ENCODE peak calls at places on chromosomes 13 and 19, in seven cellular contexts. X, C, V, J, T, N and K are unnamed samples.

GRCh38 chr13:46953331-46953730 is 56.5 kb upstream of the HTR2A start:
- DNase-seq in C (no peak), T (no peak), J (no peak), N (peak; percentile 25), X (no peak), V (no peak), K (no peak)

GRCh38 chr19:5407356-5407755 is 47.9 kb upstream of the ZNRF4 start:
- DNase-seq in T (no peak), V (no peak), N (peak; percentile 35), J (no peak), X (peak; percentile 74), C (no peak), K (no peak)

GRCh38 chr19:47433121-47433520 is 13.8 kb upstream of the MEIS3 start:
- DNase-seq in J (no peak), V (no peak), T (no peak), N (no peak), C (no peak), X (no peak), K (no peak)

GRCh38 chr13:34464011-34464410 is 478.1 kb upstream of the NBEA start:
- DNase-seq in J (no peak), T (no peak), C (no peak), N (peak; percentile 62), X (no peak), V (no peak), K (no peak)

GRCh38 chr13:77533875-77534788 is 1.4 kb upstream of the SCEL start:
- DNase-seq in J (no peak), X (no peak), V (no peak), C (no peak), N (peak; percentile 50), T (no peak), K (no peak)

GRCh38 chr13:32264407-32264806 is 50.8 kb downstream of the ZAR1L start:
- DNase-seq in N (peak; percentile 30), C (no peak), J (no peak), V (peak; percentile 27), X (no peak), T (no peak), K (peak; percentile 42)

GRCh38 chr13:33487575-33488243 is 202.2 kb upstream of the STARD13 start:
- DNase-seq in N (peak; percentile 54), X (no peak), T (no peak), V (no peak), C (peak; percentile 65), J (peak; percentile 27), K (peak; percentile 32)

GRCh38 chr19:46328079-46328478 is 18.8 kb upstream of the PPP5C start:
- DNase-seq in T (no peak), V (no peak), X (no peak), J (no peak), N (no peak), C (no peak), K (no peak)

GRCh38 chr13:42947925-42948324 is 44.1 kb downstream of the EPSTI1 start:
- DNase-seq in T (no peak), J (no peak), N (no peak), V (no peak), X (no peak), C (no peak), K (no peak)

GRCh38 chr13:49608932-49609331 is 19.4 kb upstream of the ARL11 start:
- DNase-seq in V (no peak), C (no peak), J (no peak), X (no peak), N (no peak), T (no peak), K (no peak)

GRCh38 chr19:29375429-29376093 is 150.2 kb upstream of the VSTM2B start:
- DNase-seq in X (no peak), C (no peak), T (no peak), J (peak; percentile 18), V (no peak), N (no peak), K (no peak)

GRCh38 chr13:21420706-21421105 is 38.4 kb downstream of the ZDHHC20 start:
- DNase-seq in V (no peak), J (no peak), N (peak; percentile 8), C (no peak), X (no peak), T (no peak), K (no peak)

GRCh38 chr13:85543144-85543543 is 256.1 kb downstream of the SLITRK6 start:
- DNase-seq in T (no peak), X (no peak), N (peak; percentile 73), C (no peak), J (no peak), V (no peak), K (no peak)

GRCh38 chr19:57566396-57567256 is 7.0 kb upstream of the ZNF550 start:
- DNase-seq in J (no peak), V (no peak), T (no peak), C (no peak), X (peak; percentile 34), N (no peak), K (no peak)

GRCh38 chr19:13885826-13886365 is 9.0 kb downstream of the NANOS3 start:
- DNase-seq in T (no peak), J (no peak), N (no peak), V (no peak), X (no peak), C (no peak), K (no peak)

GRCh38 chr19:13890136-13890535 is 13.2 kb downstream of the NANOS3 start:
- DNase-seq in J (no peak), X (no peak), V (no peak), T (no peak), N (no peak), C (no peak), K (no peak)

GRCh38 chr19:13887529-13887928 is 10.6 kb downstream of the NANOS3 start:
- DNase-seq in X (no peak), J (no peak), C (no peak), T (peak; percentile 67), V (no peak), N (no peak), K (no peak)

GRCh38 chr19:13887039-13887438 is 10.1 kb downstream of the NANOS3 start:
- DNase-seq in C (no peak), V (peak; percentile 75), X (no peak), N (no peak), J (no peak), T (no peak), K (no peak)

DNA sequence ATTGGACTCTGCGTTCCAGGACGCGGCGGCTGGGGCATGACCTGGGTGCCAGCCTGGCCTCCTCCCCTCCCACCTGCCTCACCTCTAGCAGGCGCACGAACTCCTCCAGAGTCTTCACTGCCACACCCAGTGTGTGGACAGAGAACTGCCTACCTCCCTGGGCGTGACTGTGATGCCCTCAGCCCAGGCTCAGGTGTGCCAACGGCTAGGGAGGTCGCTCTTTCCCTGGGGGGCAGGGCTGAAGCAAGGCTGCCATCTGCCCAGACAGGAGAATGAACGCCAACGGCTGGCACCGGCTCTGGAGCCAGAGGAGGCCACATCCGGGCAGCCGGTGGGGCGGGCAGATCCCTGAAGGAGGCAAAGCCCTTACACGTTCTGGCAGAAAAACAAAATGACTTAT is 11.3 kb downstream of the NANOS3 start:
- DNase-seq in C (no peak), T (no peak), J (no peak), N (no peak), X (no peak), V (peak; percentile 85), K (no peak)
- TF ChIP-seq CTCF in C (no peak), T (no peak), J (no peak), N (no peak), X (no peak), V (no peak), K (no peak)

DNA sequence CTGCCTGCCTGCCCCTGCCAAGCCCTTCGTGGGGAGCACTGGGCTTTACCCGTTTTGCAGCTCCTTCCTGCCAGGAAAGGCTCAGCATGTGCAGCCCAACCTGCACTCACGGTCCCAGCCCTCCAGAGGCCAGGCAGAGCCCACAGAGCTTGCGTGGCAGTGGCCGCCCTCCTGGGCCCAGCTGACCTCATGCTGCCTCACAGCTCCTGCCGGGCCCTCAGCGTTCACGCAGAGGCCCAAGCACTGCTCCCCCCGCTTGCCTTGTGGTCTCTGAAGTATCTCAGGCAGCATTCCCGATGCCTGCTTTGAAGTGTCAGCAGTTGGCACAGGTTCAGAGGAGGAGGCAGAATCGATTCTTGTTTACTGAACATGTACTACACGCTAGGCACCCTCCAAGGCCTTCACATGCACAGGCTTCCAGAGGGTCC is 32.5 kb downstream of the CAPN12 start:
- DNase-seq in N (no peak), V (peak; percentile 31), X (no peak), T (no peak), J (no peak), C (no peak), K (no peak)
- TF ChIP-seq CTCF in N (no peak), V (no peak), X (no peak), T (no peak), J (no peak), C (no peak), K (no peak)

GRCh38 chr13:70338608-70339007 is 230.4 kb upstream of the KLHL1 start:
- DNase-seq in X (no peak), J (no peak), N (no peak), V (no peak), T (no peak), C (no peak), K (no peak)

GRCh38 chr13:70333752-70334151 is 225.5 kb upstream of the KLHL1 start:
- DNase-seq in X (no peak), J (no peak), C (no peak), T (no peak), N (no peak), V (no peak), K (no peak)

DNA sequence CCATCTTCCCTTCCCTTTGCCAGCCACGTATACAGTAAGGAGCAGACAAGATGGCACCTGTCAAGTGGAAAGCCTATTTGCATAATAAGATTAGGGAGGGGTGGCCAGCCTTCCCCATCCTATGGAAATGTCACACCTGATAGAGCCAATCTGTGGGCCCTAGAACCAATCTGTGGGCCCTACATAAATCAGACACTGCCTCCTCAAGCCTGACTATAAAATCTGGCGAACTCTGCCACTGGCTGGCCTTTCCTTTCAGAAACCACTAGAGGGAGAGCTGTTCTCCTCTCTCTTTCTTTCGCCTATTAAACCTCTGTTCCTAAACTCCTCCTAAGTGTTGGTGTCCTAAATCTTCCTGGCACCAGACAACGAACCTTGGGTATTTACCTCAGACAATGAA is 231.5 kb upstream of the KLHL1 start:
- DNase-seq in N (peak; percentile 57), V (no peak), X (peak; percentile 6), C (no peak), J (peak; percentile 58), T (no peak), K (no peak)
- TF ChIP-seq CTCF in N (peak; percentile 67), V (peak; percentile 50), X (no peak), C (no peak), J (peak; percentile 81), T (peak; percentile 61), K (no peak)

DNA sequence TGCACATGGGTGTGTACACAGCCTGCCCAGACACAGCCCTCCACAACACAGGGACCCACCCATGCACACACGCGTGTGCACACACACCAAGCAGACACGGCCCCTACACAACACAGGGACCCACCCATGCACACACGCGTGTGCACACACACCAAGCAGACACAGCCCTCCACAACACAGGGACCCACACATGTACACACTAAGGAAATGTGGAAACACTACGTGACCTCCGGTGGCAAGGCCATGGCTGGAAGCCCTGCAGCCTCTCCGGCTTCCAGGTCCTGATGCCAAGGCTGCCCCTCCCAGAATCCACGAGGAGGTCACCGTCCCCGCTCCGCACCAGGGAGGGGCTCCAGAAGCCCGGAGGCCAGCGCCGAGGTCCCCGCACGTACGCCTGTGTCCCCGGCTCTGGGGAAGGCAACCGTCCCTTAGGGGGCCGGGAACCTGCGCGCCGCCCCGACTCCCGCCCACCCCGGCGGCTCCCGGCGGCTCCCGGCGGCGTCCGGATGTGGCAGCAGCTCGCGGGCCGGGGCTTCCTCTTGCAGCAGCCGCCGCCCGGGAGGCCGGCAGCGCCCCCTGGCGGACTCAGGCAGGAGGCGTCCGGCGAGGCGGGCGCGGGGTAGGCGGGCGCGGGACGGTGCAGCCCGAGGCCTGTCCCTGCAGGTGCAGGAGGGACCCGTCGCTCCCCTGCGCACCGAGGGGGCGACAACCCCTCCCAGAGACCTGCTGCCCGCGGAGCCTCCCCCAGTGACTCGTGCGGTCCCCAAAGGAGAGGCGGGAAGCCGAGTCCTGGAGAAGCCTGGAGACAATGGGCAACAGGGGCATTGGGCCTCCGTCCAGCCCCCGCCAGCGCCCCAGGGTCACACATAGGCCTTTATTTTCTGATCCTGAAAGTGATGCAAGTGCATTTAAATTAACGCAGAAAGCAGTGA is 29.9 kb upstream of the GRTP1 start:
- DNase-seq in C (peak; percentile 89), X (peak; percentile 56), T (peak; percentile 53), V (peak; percentile 83), N (peak; percentile 77), J (peak; percentile 93), K (peak; percentile 62)
- TF ChIP-seq CTCF in C (peak; percentile 47), X (peak; percentile 36), T (peak; percentile 61), V (peak; percentile 95), N (peak; percentile 55), J (peak; percentile 91), K (peak; percentile 95)